ENCODE peak calls at places on chromosomes 11 and 22, in seven cellular contexts. One of them, this sample, is unnamed.

GRCh38 chr11:11579012-11579755 is 42.6 kb downstream of the GALNT18 start:
- DNase-seq in T-cell: no peak
- DNase-seq in PC-3: no peak
- DNase-seq in psoas muscle: no peak
- DNase-seq in non-pigmented ciliary epithelial cell: no peak
- DNase-seq in NCI-H1105: peak; percentile 30
- DNase-seq in AG04450: no peak
- DNase-seq in this sample: no peak

GRCh38 chr11:121767433-121767832 is 314.7 kb upstream of the SORL1-AS1 start:
- DNase-seq in AG04450: no peak
- DNase-seq in non-pigmented ciliary epithelial cell: no peak
- DNase-seq in psoas muscle: no peak
- DNase-seq in T-cell: no peak
- DNase-seq in NCI-H1105: no peak
- DNase-seq in PC-3: no peak
- DNase-seq in this sample: no peak

GRCh38 chr11:86440305-86440716 is 65.6 kb downstream of the CCDC81 start:
- DNase-seq in psoas muscle: peak; percentile 62
- DNase-seq in AG04450: no peak
- DNase-seq in non-pigmented ciliary epithelial cell: no peak
- DNase-seq in T-cell: no peak
- DNase-seq in NCI-H1105: no peak
- DNase-seq in PC-3: no peak
- DNase-seq in this sample: no peak

GRCh38 chr11:36048496-36049247 is 104.8 kb downstream of the LDLRAD3 start:
- DNase-seq in PC-3: no peak
- DNase-seq in AG04450: no peak
- DNase-seq in psoas muscle: no peak
- DNase-seq in T-cell: no peak
- DNase-seq in NCI-H1105: no peak
- DNase-seq in non-pigmented ciliary epithelial cell: no peak
- DNase-seq in this sample: no peak

GRCh38 chr11:35617687-35618496 is at the start of gene FJX1:
- DNase-seq in AG04450: peak; percentile 72
- DNase-seq in non-pigmented ciliary epithelial cell: peak; percentile 77
- DNase-seq in psoas muscle: peak; percentile 66
- DNase-seq in PC-3: peak; percentile 86
- DNase-seq in T-cell: no peak
- DNase-seq in NCI-H1105: peak; percentile 9
- DNase-seq in this sample: peak; percentile 62

GRCh38 chr11:6269994-6270393 is 10.4 kb downstream of the CCKBR start:
- DNase-seq in PC-3: no peak
- DNase-seq in non-pigmented ciliary epithelial cell: no peak
- DNase-seq in AG04450: no peak
- DNase-seq in T-cell: no peak
- DNase-seq in psoas muscle: no peak
- DNase-seq in NCI-H1105: no peak
- DNase-seq in this sample: no peak

GRCh38 chr22:29427176-29427760 is 11.1 kb upstream of the RFPL1 start:
- DNase-seq in NCI-H1105: no peak
- DNase-seq in AG04450: no peak
- DNase-seq in non-pigmented ciliary epithelial cell: no peak
- DNase-seq in PC-3: no peak
- DNase-seq in T-cell: no peak
- DNase-seq in psoas muscle: no peak
- DNase-seq in this sample: no peak

GRCh38 chr22:35312198-35313059 is 12.7 kb downstream of the TOM1 start:
- DNase-seq in NCI-H1105: no peak
- DNase-seq in PC-3: peak; percentile 62
- DNase-seq in AG04450: no peak
- DNase-seq in psoas muscle: no peak
- DNase-seq in non-pigmented ciliary epithelial cell: no peak
- DNase-seq in T-cell: no peak
- DNase-seq in this sample: peak; percentile 95

GRCh38 chr22:41290262-41291221 is 4.6 kb upstream of the RANGAP1 start:
- DNase-seq in psoas muscle: no peak
- DNase-seq in NCI-H1105: no peak
- DNase-seq in PC-3: peak; percentile 81
- DNase-seq in non-pigmented ciliary epithelial cell: peak; percentile 61
- DNase-seq in AG04450: peak; percentile 72
- DNase-seq in T-cell: no peak
- DNase-seq in this sample: peak; percentile 67

GRCh38 chr22:21866821-21867527 is 471 bp downstream of the MAPK1 start:
- DNase-seq in NCI-H1105: no peak
- DNase-seq in psoas muscle: no peak
- DNase-seq in non-pigmented ciliary epithelial cell: no peak
- DNase-seq in T-cell: no peak
- DNase-seq in AG04450: no peak
- DNase-seq in PC-3: peak; percentile 11
- DNase-seq in this sample: no peak

GRCh38 chr11:128891410-128891861 is 280 bp downstream of the KCNJ5 start:
- DNase-seq in non-pigmented ciliary epithelial cell: no peak
- DNase-seq in NCI-H1105: no peak
- DNase-seq in AG04450: no peak
- DNase-seq in PC-3: no peak
- DNase-seq in psoas muscle: no peak
- DNase-seq in T-cell: no peak
- DNase-seq in this sample: no peak

GRCh38 chr11:2741377-2742131 is 41.8 kb upstream of the KCNQ1OT1 start:
- DNase-seq in AG04450: peak; percentile 39
- DNase-seq in T-cell: no peak
- DNase-seq in NCI-H1105: no peak
- DNase-seq in non-pigmented ciliary epithelial cell: no peak
- DNase-seq in psoas muscle: peak; percentile 11
- DNase-seq in PC-3: peak; percentile 67
- DNase-seq in this sample: no peak

GRCh38 chr11:66071326-66071870 is 1.3 kb downstream of the PACS1 start:
- DNase-seq in AG04450: no peak
- DNase-seq in PC-3: no peak
- DNase-seq in non-pigmented ciliary epithelial cell: no peak
- DNase-seq in NCI-H1105: no peak
- DNase-seq in T-cell: peak; percentile 15
- DNase-seq in psoas muscle: no peak
- DNase-seq in this sample: no peak

GRCh38 chr11:61120865-61121831 is 18.9 kb downstream of the CD5 start:
- DNase-seq in T-cell: peak; percentile 48
- DNase-seq in NCI-H1105: no peak
- DNase-seq in PC-3: no peak
- DNase-seq in psoas muscle: no peak
- DNase-seq in non-pigmented ciliary epithelial cell: no peak
- DNase-seq in AG04450: no peak
- DNase-seq in this sample: peak; percentile 11

GRCh38 chr11:110990316-110990715 is 255.2 kb upstream of the POU2AF2 start:
- DNase-seq in non-pigmented ciliary epithelial cell: no peak
- DNase-seq in PC-3: no peak
- DNase-seq in T-cell: no peak
- DNase-seq in NCI-H1105: no peak
- DNase-seq in psoas muscle: no peak
- DNase-seq in AG04450: no peak
- DNase-seq in this sample: no peak

GRCh38 chr22:22076361-22076760 is 93.8 kb upstream of the TOP3B start:
- DNase-seq in T-cell: no peak
- DNase-seq in NCI-H1105: no peak
- DNase-seq in PC-3: no peak
- DNase-seq in psoas muscle: no peak
- DNase-seq in AG04450: no peak
- DNase-seq in non-pigmented ciliary epithelial cell: no peak
- DNase-seq in this sample: no peak

GRCh38 chr11:73350908-73351636 is 25.1 kb upstream of the RELT start:
- DNase-seq in NCI-H1105: peak; percentile 36
- DNase-seq in non-pigmented ciliary epithelial cell: peak; percentile 37
- DNase-seq in psoas muscle: no peak
- DNase-seq in T-cell: peak; percentile 56
- DNase-seq in PC-3: peak; percentile 81
- DNase-seq in AG04450: peak; percentile 57
- DNase-seq in this sample: no peak

GRCh38 chr22:31952459-31952858 is 8.1 kb downstream of the YWHAH start:
- DNase-seq in NCI-H1105: no peak
- DNase-seq in psoas muscle: no peak
- DNase-seq in AG04450: peak; percentile 49
- DNase-seq in T-cell: no peak
- DNase-seq in PC-3: peak; percentile 72
- DNase-seq in non-pigmented ciliary epithelial cell: peak; percentile 68
- DNase-seq in this sample: peak; percentile 76

GRCh38 chr11:70098936-70099335 is 20.8 kb downstream of the ANO1 start:
- DNase-seq in AG04450: no peak
- DNase-seq in PC-3: no peak
- DNase-seq in non-pigmented ciliary epithelial cell: no peak
- DNase-seq in psoas muscle: no peak
- DNase-seq in NCI-H1105: no peak
- DNase-seq in T-cell: no peak
- DNase-seq in this sample: no peak

GRCh38 chr11:67289651-67290479 is 762 bp downstream of the ANKRD13D start:
- DNase-seq in AG04450: no peak
- DNase-seq in PC-3: peak; percentile 28
- DNase-seq in T-cell: no peak
- DNase-seq in non-pigmented ciliary epithelial cell: no peak
- DNase-seq in NCI-H1105: no peak
- DNase-seq in psoas muscle: peak; percentile 40
- DNase-seq in this sample: no peak